ENCODE peak calls at places on chromosomes 4 and X, in eight cellular contexts. E is pancreas, L is A673, D is mucosa of descending colon, V is foreskin fibroblast, H is ascending aorta, Y is astrocyte of the cerebellum, O is WERI-Rb-1. T is an unnamed sample.

GRCh38 chr4:1939664-1940509 is 68.7 kb downstream of the NSD2 start:
- DNase-seq in E (no peak), D (no peak), V (peak; percentile 90), Y (peak; percentile 91), H (no peak), O (no peak), L (peak; percentile 17), T (peak; percentile 83)

GRCh38 chrX:50721771-50722521 is 92.0 kb downstream of the SHROOM4 start:
- DNase-seq in L (peak; percentile 57), V (no peak), Y (no peak), E (no peak), O (no peak), D (no peak), H (no peak), T (no peak)

GRCh38 chr4:80221161-80221560 is 23.9 kb downstream of the PRDM8 start:
- DNase-seq in D (no peak), O (no peak), H (no peak), L (no peak), V (peak; percentile 58), Y (no peak), E (no peak), T (no peak)

GRCh38 chrX:24526616-24527015 is 61.5 kb downstream of the PDK3 start:
- DNase-seq in D (no peak), E (no peak), O (no peak), V (no peak), Y (no peak), H (no peak), L (no peak), T (no peak)

GRCh38 chrX:39815621-39816020 is 282.1 kb downstream of the BCOR start:
- DNase-seq in Y (no peak), D (no peak), O (no peak), L (peak; percentile 56), H (no peak), E (no peak), V (no peak), T (no peak)

GRCh38 chr4:152408514-152409327 is 127.2 kb downstream of the FBXW7 start:
- DNase-seq in D (no peak), E (no peak), V (peak; percentile 55), Y (no peak), L (peak; percentile 71), O (peak; percentile 30), H (no peak), T (peak; percentile 40)

GRCh38 chr4:127309360-127310095 is 323.2 kb upstream of the INTU start:
- DNase-seq in V (peak; percentile 88), Y (no peak), E (no peak), H (no peak), O (no peak), D (no peak), L (peak; percentile 2), T (no peak)

GRCh38 chrX:129360175-129360574 is 163.1 kb downstream of the SMARCA1 start:
- DNase-seq in H (no peak), D (no peak), L (peak; percentile 62), O (peak; percentile 51), V (peak; percentile 45), E (no peak), Y (peak; percentile 9), T (peak; percentile 53)

GRCh38 chrX:26914232-26914631 is 548.9 kb downstream of the PPP4R3C start:
- DNase-seq in L (no peak), E (no peak), Y (no peak), D (no peak), V (no peak), O (no peak), H (no peak), T (no peak)

GRCh38 chr4:183142566-183143545 is 43.8 kb downstream of the WWC2 start:
- DNase-seq in H (no peak), E (peak; percentile 54), L (peak; percentile 90), O (no peak), Y (no peak), D (no peak), V (peak; percentile 91), T (no peak)

GRCh38 chr4:159445671-159446070 is 342.8 kb downstream of the RAPGEF2 start:
- DNase-seq in L (no peak), D (no peak), Y (no peak), E (no peak), V (no peak), O (no peak), H (no peak), T (no peak)

GRCh38 chrX:41010188-41010846 is 74.9 kb upstream of the USP9X start:
- DNase-seq in D (peak; percentile 75), V (peak; percentile 84), Y (peak; percentile 66), L (peak; percentile 75), O (no peak), E (peak; percentile 81), H (peak; percentile 22), T (peak; percentile 80)

GRCh38 chrX:76202471-76202870 is 29.6 kb downstream of the PBDC1 start:
- DNase-seq in L (no peak), E (no peak), V (no peak), Y (no peak), H (no peak), O (no peak), D (no peak), T (no peak)

DNA sequence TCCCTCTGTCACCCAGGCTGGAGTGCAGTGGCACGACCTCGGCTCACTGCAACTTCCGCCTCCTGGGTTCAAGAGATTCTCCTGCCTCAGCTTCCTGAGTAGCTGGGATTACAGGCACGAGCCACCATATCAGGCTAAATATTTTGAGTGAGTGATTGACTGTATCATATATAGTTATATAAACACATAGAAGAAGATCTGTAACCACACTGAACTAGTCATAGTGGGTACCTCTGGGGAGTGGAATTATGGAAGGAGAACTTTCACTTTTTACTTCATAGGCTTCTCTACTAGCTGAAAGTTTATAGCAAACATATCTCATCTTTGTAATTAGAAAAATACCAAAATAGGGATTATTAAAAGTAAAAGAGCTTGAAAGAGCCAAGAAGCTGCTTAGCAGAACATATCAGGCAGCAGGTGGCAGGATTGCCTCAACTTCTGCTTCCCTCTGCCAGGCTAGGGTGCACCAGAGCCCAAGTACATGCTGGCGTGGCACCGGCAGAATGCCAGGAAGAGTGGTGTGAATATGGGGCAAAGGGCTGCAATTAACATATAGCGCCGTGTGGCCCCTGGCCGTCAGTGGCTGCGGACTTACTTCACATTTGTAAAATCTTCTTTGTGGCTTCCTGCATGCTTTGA is 39.5 kb upstream of the CD40LG start:
- DNase-seq in E (no peak), L (peak; percentile 52), O (peak; percentile 29), V (peak; percentile 47), Y (no peak), D (peak; percentile 51), H (no peak), T (no peak)
- TF ChIP-seq CTCF in E (no peak), L (peak; percentile 56), O (peak; percentile 55), V (peak; percentile 14), Y (no peak), D (no peak), H (no peak), T (peak; percentile 43)

GRCh38 chrX:131045786-131046185 is 12.4 kb upstream of the ARHGAP36 start:
- DNase-seq in D (no peak), Y (no peak), O (no peak), H (no peak), V (no peak), E (no peak), L (no peak), T (no peak)

GRCh38 chrX:131040781-131041180 is 17.4 kb upstream of the ARHGAP36 start:
- DNase-seq in L (no peak), H (no peak), V (no peak), D (no peak), E (no peak), Y (no peak), O (no peak), T (no peak)

GRCh38 chrX:131041652-131042051 is 16.5 kb upstream of the ARHGAP36 start:
- DNase-seq in Y (no peak), D (no peak), L (no peak), O (no peak), E (no peak), V (no peak), H (no peak), T (no peak)

DNA sequence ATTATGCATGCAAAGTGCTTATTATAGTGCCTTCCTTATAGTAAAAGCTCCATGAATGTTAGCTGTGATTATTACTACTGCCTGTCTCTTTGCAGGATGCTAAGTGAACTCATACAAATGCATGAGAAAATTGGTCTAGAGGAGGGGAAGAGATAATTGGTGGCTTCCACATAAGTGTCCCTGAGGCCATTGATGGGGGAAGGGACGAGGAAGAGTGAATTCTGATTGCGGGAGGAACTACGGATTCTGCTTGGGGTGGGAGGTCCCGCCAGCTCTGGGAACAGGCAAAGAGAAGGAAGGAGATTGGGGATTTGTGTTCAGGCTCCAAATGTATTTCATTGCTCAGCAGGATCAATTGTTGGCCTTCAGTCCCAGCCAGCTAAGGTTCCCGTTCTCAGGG is 11.6 kb upstream of the ARHGAP36 start:
- DNase-seq in H (no peak), L (no peak), V (no peak), O (no peak), D (no peak), Y (no peak), E (no peak), T (no peak)
- H3K4me3 ChIP-seq in H (no peak overlapping the region), L (no peak overlapping the region), V (no peak overlapping the region), O (no peak overlapping the region), D (no peak overlapping the region), Y (no peak overlapping the region), E (no peak overlapping the region), T (no peak overlapping the region)

DNA sequence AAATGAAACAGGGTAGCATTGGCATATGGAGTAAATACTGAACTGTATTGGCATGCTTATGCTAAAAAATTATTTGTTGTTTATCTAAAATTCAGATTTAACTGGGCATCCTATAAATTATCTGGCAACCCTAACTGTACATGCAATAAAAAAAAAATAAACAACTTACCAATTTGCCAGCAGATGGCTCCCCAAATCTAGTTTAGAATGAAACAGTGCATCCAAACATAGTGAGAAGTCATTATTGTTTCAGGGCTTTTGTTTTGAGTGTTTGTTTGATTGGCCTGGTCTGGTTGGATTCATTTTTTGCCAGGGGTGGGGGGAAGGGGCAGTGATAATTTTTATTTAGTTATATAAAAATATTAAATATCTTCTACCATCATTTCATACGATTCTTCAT is 12.8 kb upstream of the NSUN7 start:
- DNase-seq in H (no peak), E (no peak), V (peak; percentile 38), Y (peak; percentile 28), O (no peak), L (peak; percentile 53), D (no peak), T (no peak)
- TF ChIP-seq CTCF in H (no peak), E (no peak), V (peak; percentile 24), Y (peak; percentile 32), O (peak; percentile 16), L (peak; percentile 59), D (no peak), T (peak; percentile 28)

GRCh38 chr4:153497988-153498967 is 32.1 kb downstream of the TMEM131L start:
- DNase-seq in L (no peak), Y (no peak), D (no peak), V (peak; percentile 79), O (no peak), E (no peak), H (no peak), T (peak; percentile 68)
- H3K4me3 ChIP-seq in L (no peak overlapping the region), Y (no peak overlapping the region), D (no peak overlapping the region), V (peak overlapping the region; percentile 7), O (no peak overlapping the region), E (no peak overlapping the region), H (peak overlapping the region; percentile 45), T (no peak overlapping the region)

T was measured in brain microvascular endothelial cell.